ENCODE peak calls at places on chromosomes 7 and 10, in four cellular contexts. L, U, R and A are unnamed samples.

GRCh38 chr10:93468532-93469213 is 13.5 kb downstream of the MYOF start:
- DNase-seq in L (no peak), U (peak), R (no peak), A (peak)

GRCh38 chr7:28096713-28097112 is 83.9 kb downstream of the JAZF1 start:
- DNase-seq in L (no peak), U (peak), R (peak), A (peak)

GRCh38 chr7:15446280-15446679 is 115.5 kb downstream of the AGMO start:
- DNase-seq in L (no peak), U (no peak), R (no peak), A (no peak)

GRCh38 chr7:2104107-2104710 is 128.5 kb downstream of the MAD1L1 start:
- DNase-seq in L (peak), U (peak), R (no peak), A (peak)

GRCh38 chr10:131909929-131910328 is 9.1 kb downstream of the PPP2R2D start:
- DNase-seq in L (no peak), U (no peak), R (no peak), A (no peak)

GRCh38 chr10:85613391-85613790 is 753.2 kb downstream of the GRID1 start:
- DNase-seq in L (peak), U (no peak), R (no peak), A (no peak)

GRCh38 chr10:5629789-5630436 is 36.5 kb downstream of the ASB13 start:
- DNase-seq in L (peak), U (peak), R (peak), A (peak)

GRCh38 chr7:107966701-107967100 is 36.3 kb downstream of the LAMB1 start:
- DNase-seq in L (no peak), U (peak), R (peak), A (no peak)